ENCODE peak calls at places on chromosomes 13 and 19, in eight cellular contexts. M, O, K, W, Z, R, Q and A are unnamed samples.

GRCh38 chr13:105177265-105177900 is 1358.1 kb downstream of the EFNB2 start:
- DNase-seq in M (no peak), O (no peak), K (no peak), W (no peak), Z (no peak), R (no peak), Q (no peak), A (no peak)

GRCh38 chr19:5154799-5155426 is 185.7 kb downstream of the PTPRS start:
- DNase-seq in M (no peak), O (no peak), K (no peak), W (no peak), Z (no peak), R (no peak), Q (no peak), A (no peak)

GRCh38 chr13:110334256-110334655 is 27.2 kb downstream of the COL4A2 start:
- DNase-seq in M (no peak), O (no peak), K (no peak), W (no peak), Z (no peak), R (no peak), Q (no peak), A (no peak)

GRCh38 chr19:31349160-31349881 is at the start of gene TSHZ3:
- DNase-seq in M (peak; percentile 72), O (no peak), K (peak; percentile 81), W (peak; percentile 91), Z (peak; percentile 78), R (peak; percentile 92), Q (peak; percentile 91), A (peak; percentile 76)

GRCh38 chr19:13262450-13262849 is 112.2 kb downstream of the IER2 start:
- DNase-seq in M (no peak), O (no peak), K (no peak), W (peak; percentile 70), Z (peak; percentile 45), R (peak; percentile 75), Q (peak; percentile 19), A (no peak)

GRCh38 chr19:29478578-29479565 is 46.9 kb upstream of the VSTM2B start:
- DNase-seq in M (no peak), O (no peak), K (peak; percentile 90), W (no peak), Z (peak; percentile 50), R (no peak), Q (no peak), A (no peak)

GRCh38 chr13:112885782-112886268 is 83.2 kb upstream of the MCF2L start:
- DNase-seq in M (peak; percentile 56), O (peak; percentile 68), K (peak; percentile 95), W (peak; percentile 84), Z (peak; percentile 61), R (peak; percentile 89), Q (peak; percentile 65), A (peak; percentile 79)

GRCh38 chr19:28519950-28520861 is 692.7 kb downstream of the UQCRFS1 start:
- DNase-seq in M (no peak), O (no peak), K (no peak), W (no peak), Z (no peak), R (no peak), Q (no peak), A (no peak)

GRCh38 chr19:5031231-5032100 is 62.6 kb downstream of the KDM4B start:
- DNase-seq in M (peak; percentile 79), O (no peak), K (peak; percentile 92), W (peak; percentile 80), Z (peak; percentile 63), R (peak; percentile 77), Q (peak; percentile 84), A (peak; percentile 68)

DNA sequence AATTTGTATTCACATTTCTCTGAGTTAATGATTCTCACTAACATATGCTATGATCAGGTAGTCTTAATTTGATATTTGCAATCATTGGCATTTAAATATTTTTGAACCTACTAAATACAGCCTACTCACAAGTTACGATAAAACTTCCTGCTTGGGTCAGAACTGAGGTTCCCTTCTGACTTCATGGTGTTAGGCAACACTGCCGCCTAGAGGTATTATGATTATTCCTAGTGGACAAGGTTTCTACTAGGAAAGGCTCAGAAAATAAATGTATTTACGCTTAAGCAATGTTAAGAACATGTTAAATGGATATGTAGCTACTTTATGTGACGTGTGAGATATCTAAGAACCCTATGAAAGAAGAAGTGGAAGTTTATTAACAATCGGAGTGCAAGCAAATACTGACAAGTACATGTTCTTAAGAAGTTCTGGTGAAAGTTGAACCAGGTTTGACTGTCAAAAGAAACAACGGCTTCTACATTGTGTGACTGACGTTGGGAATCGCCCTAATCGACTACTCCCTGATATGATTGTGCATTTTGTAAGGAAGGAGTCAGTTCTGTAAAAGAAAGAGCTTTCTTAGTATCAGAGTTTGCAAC is 1395.8 kb downstream of the SLITRK5 start:
- DNase-seq in M (no peak), O (no peak), K (peak; percentile 28), W (peak; percentile 8), Z (peak; percentile 39), R (peak; percentile 45), Q (no peak), A (no peak)
- TF ChIP-seq CTCF in M (peak; percentile 50), O (peak; percentile 50), K (peak; percentile 80), W (peak; percentile 4), Z (peak; percentile 43), R (peak; percentile 51), Q (no peak), A (peak; percentile 44)

GRCh38 chr13:24982333-24982999 is 113.5 kb upstream of the PABPC3 start:
- DNase-seq in M (no peak), O (no peak), K (no peak), W (no peak), Z (no peak), R (no peak), Q (no peak), A (no peak)

GRCh38 chr13:24986826-24987225 is 109.1 kb upstream of the PABPC3 start:
- DNase-seq in M (no peak), O (no peak), K (no peak), W (no peak), Z (no peak), R (no peak), Q (no peak), A (no peak)

GRCh38 chr13:24983094-24983493 is 112.8 kb upstream of the PABPC3 start:
- DNase-seq in M (no peak), O (no peak), K (no peak), W (no peak), Z (no peak), R (no peak), Q (no peak), A (no peak)

GRCh38 chr13:24984134-24984533 is 111.8 kb upstream of the PABPC3 start:
- DNase-seq in M (no peak), O (no peak), K (no peak), W (no peak), Z (no peak), R (no peak), Q (no peak), A (no peak)

GRCh38 chr13:24985102-24985501 is 110.8 kb upstream of the PABPC3 start:
- DNase-seq in M (no peak), O (no peak), K (peak; percentile 65), W (no peak), Z (no peak), R (no peak), Q (no peak), A (no peak)
- TF ChIP-seq CTCF in M (no peak), O (no peak), K (peak; percentile 68), W (no peak), Z (no peak), R (no peak), Q (no peak), A (no peak)

GRCh38 chr19:35240322-35240721 is 8.5 kb upstream of the LSR start:
- DNase-seq in M (no peak), O (no peak), K (no peak), W (no peak), Z (no peak), R (no peak), Q (no peak), A (no peak)

GRCh38 chr19:35241417-35241816 is 7.4 kb upstream of the LSR start:
- DNase-seq in M (no peak), O (no peak), K (no peak), W (no peak), Z (no peak), R (no peak), Q (no peak), A (no peak)

GRCh38 chr19:35232912-35233311 is 4.4 kb upstream of the FAM187B start:
- DNase-seq in M (no peak), O (no peak), K (no peak), W (no peak), Z (no peak), R (no peak), Q (no peak), A (no peak)

GRCh38 chr19:35231956-35232746 is 3.6 kb upstream of the FAM187B start:
- DNase-seq in M (no peak), O (no peak), K (no peak), W (no peak), Z (no peak), R (no peak), Q (no peak), A (no peak)

DNA sequence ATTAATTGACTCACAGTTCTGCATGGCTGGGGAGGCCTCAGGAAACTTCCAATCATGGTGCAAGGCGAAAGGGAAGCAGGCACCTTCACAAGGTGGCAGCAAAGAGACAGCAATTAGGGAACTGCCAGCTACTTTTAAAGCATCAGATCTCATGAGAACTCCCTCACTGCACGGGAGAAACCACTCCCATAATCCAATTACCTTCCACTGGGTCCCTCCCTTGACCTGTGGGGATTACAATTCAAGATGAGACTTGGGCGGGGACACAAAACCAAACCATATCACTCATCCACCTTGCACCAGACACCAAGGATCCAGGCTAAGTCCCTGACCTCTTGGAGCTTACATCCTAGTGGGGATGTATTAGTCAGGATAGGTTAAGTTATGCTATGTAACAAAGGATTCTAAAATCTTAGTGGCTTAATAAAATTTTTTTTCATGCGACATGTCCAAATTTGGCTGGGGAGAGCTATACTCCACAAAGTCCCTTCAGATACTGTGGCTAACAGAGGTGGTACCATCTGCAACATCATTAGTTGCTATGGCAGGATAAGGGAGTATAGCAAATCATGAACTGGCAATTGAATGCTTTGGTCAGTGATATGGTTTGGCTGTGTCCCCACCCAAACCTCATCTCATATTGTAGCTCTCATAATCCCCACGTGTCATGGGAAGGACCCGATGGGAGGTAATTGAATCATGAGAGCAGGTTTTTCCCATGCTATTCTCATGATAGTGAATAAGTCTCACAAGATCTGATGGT is 8.3 kb upstream of the FAM187B start:
- DNase-seq in M (no peak), O (no peak), K (no peak), W (no peak), Z (no peak), R (no peak), Q (no peak), A (no peak)
- TF ChIP-seq CTCF in M (no peak), O (no peak), K (peak; percentile 58), W (no peak), Z (no peak), R (no peak), Q (no peak), A (no peak)

GRCh38 chr19:43438291-43439162 is 23.8 kb downstream of the TEX101 start:
- DNase-seq in M (no peak), O (peak; percentile 65), K (no peak), W (peak; percentile 64), Z (peak; percentile 59), R (peak; percentile 88), Q (peak; percentile 45), A (no peak)

GRCh38 chr19:43439183-43440063 is 24.7 kb downstream of the TEX101 start:
- DNase-seq in M (no peak), O (no peak), K (no peak), W (peak; percentile 88), Z (peak; percentile 91), R (peak; percentile 72), Q (no peak), A (no peak)

GRCh38 chr19:43433689-43434088 is 19.0 kb downstream of the TEX101 start:
- DNase-seq in M (no peak), O (no peak), K (no peak), W (no peak), Z (no peak), R (no peak), Q (no peak), A (no peak)

GRCh38 chr19:43435775-43436174 is 21.1 kb downstream of the TEX101 start:
- DNase-seq in M (no peak), O (no peak), K (no peak), W (no peak), Z (no peak), R (no peak), Q (no peak), A (no peak)

GRCh38 chr19:43437712-43438111 is 23.0 kb downstream of the TEX101 start:
- DNase-seq in M (no peak), O (no peak), K (no peak), W (no peak), Z (no peak), R (no peak), Q (no peak), A (no peak)
- TF ChIP-seq CTCF in M (no peak), O (no peak), K (no peak), W (no peak), Z (no peak), R (no peak), Q (no peak), A (no peak)